ENCODE peak calls at places on chromosome 16, in nine cellular contexts. T is HT-29; Y is NCI-H524; H is NCI-H1092 treated with DMSO at 0.1 percent for 48 hours; W is memory B cell; O is activated T-helper 2 cell treated with anti-CD3 and anti-CD28 coated beads, Interferon-gamma antibody, Interleukin-2, Interleukin-4, amounts not matched to agents 10 μg/mL and 5 μg/mL and 100 μg/mL, durations not matched to agents 14 hours and 24 hours and 36 hours; J is 8988T; V is mucosa of descending colon; B is caudate nucleus. I is an unnamed sample.

GRCh38 chr16:82062645-82063058 is 27.6 kb downstream of the HSD17B2 start:
- DNase-seq in V (no peak), W (no peak), T (no peak), J (no peak), B (no peak), Y (no peak), H (no peak), O (no peak), I (no peak)

GRCh38 chr16:89555265-89555664 is 5.2 kb upstream of the RPL13 start:
- DNase-seq in T (no peak), V (no peak), O (no peak), Y (no peak), B (no peak), W (no peak), H (no peak), J (no peak), I (no peak)

GRCh38 chr16:83552193-83552592 is 255.6 kb upstream of the HSBP1 start:
- DNase-seq in O (no peak), T (no peak), Y (no peak), W (no peak), J (no peak), V (no peak), H (no peak), B (no peak), I (no peak)

GRCh38 chr16:87374313-87374712 is 9.3 kb downstream of the FBXO31 start:
- DNase-seq in T (no peak), Y (no peak), O (no peak), H (no peak), B (no peak), W (no peak), V (no peak), J (no peak), I (no peak)

GRCh38 chr16:57235128-57236092 is 9.6 kb upstream of the ARL2BP start:
- DNase-seq in Y (no peak), O (no peak), W (peak), T (no peak), B (no peak), J (no peak), H (peak), V (no peak), I (no peak)

GRCh38 chr16:7268182-7268581 is 64.5 kb upstream of the RBFOX1 start:
- DNase-seq in W (no peak), Y (no peak), J (no peak), H (peak), T (peak), V (peak), O (no peak), B (no peak), I (no peak)

GRCh38 chr16:79483336-79483735 is 117.2 kb downstream of the MAF start:
- DNase-seq in V (no peak), B (no peak), O (no peak), Y (no peak), J (no peak), W (no peak), T (no peak), H (no peak), I (no peak)

GRCh38 chr16:50267651-50268050 is 1.3 kb downstream of the ADCY7 start:
- DNase-seq in H (no peak), T (no peak), V (no peak), W (no peak), Y (no peak), J (no peak), O (no peak), B (no peak), I (no peak)

I was measured in ovary.